ENCODE peak calls at places on chromosomes 11 and 22, in four cellular contexts. M is GM12878, W is GM12891, O is K562. V is an unnamed sample.

GRCh38 chr22:31509041-31509440 is 12.7 kb downstream of the SFI1 start:
- DNase-seq in M (no peak), W (no peak), O (no peak), V (no peak)

GRCh38 chr11:35163707-35164496 is 24.9 kb downstream of the CD44 start:
- DNase-seq in M (no peak), W (no peak), O (no peak), V (no peak)

GRCh38 chr11:2300936-2301630 is 635 bp downstream of the C11orf21 start:
- DNase-seq in M (no peak), W (no peak), O (no peak), V (no peak)

GRCh38 chr22:17486313-17486712 is 77.0 kb upstream of the SLC25A18 start:
- DNase-seq in M (no peak), W (no peak), O (peak; percentile 49), V (no peak)

GRCh38 chr22:33896801-33897620 is 23.3 kb downstream of the LARGE1 start:
- DNase-seq in M (no peak), W (no peak), O (no peak), V (no peak)

GRCh38 chr22:41352058-41352457 is 29.7 kb upstream of the TEF start:
- DNase-seq in M (no peak), W (no peak), O (no peak), V (no peak)

GRCh38 chr22:30575011-30575671 is 676 bp upstream of the GAL3ST1 start:
- DNase-seq in M (no peak), W (no peak), O (no peak), V (no peak)

GRCh38 chr11:117535201-117535869 is 207.7 kb downstream of the CEP164 start:
- DNase-seq in M (no peak), W (no peak), O (no peak), V (peak; percentile 65)

GRCh38 chr11:128575956-128576340 is 11.4 kb downstream of the ETS1 start:
- DNase-seq in M (no peak), W (no peak), O (no peak), V (peak; percentile 27)

GRCh38 chr22:37544955-37545702 is 15.2 kb upstream of the CDC42EP1 start:
- DNase-seq in M (no peak), W (peak; percentile 64), O (peak; percentile 72), V (no peak)

GRCh38 chr11:134560566-134561347 is 148.7 kb upstream of the B3GAT1 start:
- DNase-seq in M (no peak), W (no peak), O (no peak), V (no peak)

GRCh38 chr11:66289548-66290331 is 797 bp upstream of the YIF1A start:
- DNase-seq in M (peak; percentile 45), W (peak; percentile 90), O (peak; percentile 89), V (no peak)

GRCh38 chr11:72430743-72431570 is 3.4 kb downstream of the CLPB start:
- DNase-seq in M (no peak), W (peak; percentile 49), O (peak; percentile 67), V (no peak)

GRCh38 chr22:40332319-40332781 is 13.9 kb upstream of the ADSL start:
- DNase-seq in M (no peak), W (no peak), O (no peak), V (no peak)

GRCh38 chr11:65473275-65473860 is 25.5 kb upstream of the MALAT1 start:
- DNase-seq in M (no peak), W (no peak), O (no peak), V (no peak)

GRCh38 chr11:117199061-117199915 is at the start of gene TAGLN:
- DNase-seq in M (no peak), W (no peak), O (no peak), V (no peak)

GRCh38 chr11:117095301-117096139 is 2.7 kb downstream of the SIK3 start:
- DNase-seq in M (no peak), W (no peak), O (peak; percentile 77), V (no peak)

GRCh38 chr11:123509737-123510578 is 79.9 kb downstream of the GRAMD1B start:
- DNase-seq in M (no peak), W (no peak), O (peak; percentile 13), V (no peak)

GRCh38 chr11:94309757-94310156 is 5.4 kb downstream of the IZUMO1R start:
- DNase-seq in M (no peak), W (no peak), O (no peak), V (no peak)

GRCh38 chr22:38733329-38734202 is 22.2 kb downstream of the SUN2 start:
- DNase-seq in M (no peak), W (no peak), O (peak; percentile 53), V (peak; percentile 31)

GRCh38 chr22:28711820-28712777 is 29.5 kb downstream of the CHEK2 start:
- DNase-seq in M (no peak), W (no peak), O (no peak), V (no peak)

GRCh38 chr11:70048279-70049024 is 29.7 kb upstream of the ANO1 start:
- DNase-seq in M (no peak), W (no peak), O (peak; percentile 56), V (no peak)

GRCh38 chr11:16981651-16982194 is 32.5 kb downstream of the PLEKHA7 start:
- DNase-seq in M (no peak), W (no peak), O (no peak), V (no peak)

GRCh38 chr11:128777369-128778011 is 83.6 kb downstream of the FLI1 start:
- DNase-seq in M (no peak), W (no peak), O (no peak), V (no peak)

GRCh38 chr11:70736461-70736860 is 338.1 kb downstream of the CTTN start:
- DNase-seq in M (no peak), W (no peak), O (no peak), V (no peak)

GRCh38 chr11:106369224-106369623 is 291.8 kb downstream of the AASDHPPT start:
- DNase-seq in M (no peak), W (no peak), O (no peak), V (no peak)

GRCh38 chr22:38882480-38882879 is 10.5 kb upstream of the CBX6 start:
- DNase-seq in M (no peak), W (no peak), O (no peak), V (no peak)

GRCh38 chr11:111951565-111951964 is 14.4 kb downstream of the DIXDC1 start:
- DNase-seq in M (no peak), W (no peak), O (no peak), V (no peak)

GRCh38 chr22:48086246-48086645 is 1323.8 kb downstream of the TBC1D22A start:
- DNase-seq in M (no peak), W (no peak), O (no peak), V (no peak)

DNA sequence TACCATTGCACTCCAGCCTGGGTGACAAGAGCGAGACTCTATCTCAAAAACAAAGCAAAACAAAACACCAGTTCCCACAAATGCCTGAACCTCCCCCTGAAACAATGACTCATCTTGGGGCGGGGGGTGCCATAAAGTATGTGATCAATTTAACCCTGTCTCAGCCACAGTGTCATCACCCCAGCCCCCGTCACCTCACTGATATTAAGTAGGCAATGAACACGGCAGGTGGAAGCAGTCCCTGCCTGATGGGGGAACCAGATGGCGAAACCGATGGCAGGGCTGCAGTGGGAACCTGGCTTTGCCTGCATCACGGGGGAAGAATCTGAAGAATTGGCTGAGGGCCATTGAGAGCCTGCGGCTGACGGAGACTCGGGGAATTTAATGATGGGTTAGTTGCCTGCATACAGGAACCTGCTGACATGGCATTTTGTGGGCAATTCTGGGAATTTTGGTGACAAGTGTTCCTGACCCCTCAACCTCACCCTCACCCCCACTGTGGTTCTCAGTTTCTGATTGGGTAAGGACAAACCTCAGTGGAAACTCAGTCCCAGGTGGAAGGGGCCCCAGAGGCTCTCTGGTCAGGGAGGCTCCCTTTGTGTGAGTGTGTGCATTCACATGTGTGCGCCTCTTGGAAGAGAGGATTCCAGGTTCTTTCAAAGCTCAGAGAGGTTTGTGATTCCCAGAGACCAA is 39.1 kb upstream of the SHISAL1 start:
- DNase-seq in M (no peak), W (no peak), O (no peak), V (peak; percentile 7)
- TF ChIP-seq SPI1 in M (no peak), W (no peak), O (no peak), V (no peak)

DNA sequence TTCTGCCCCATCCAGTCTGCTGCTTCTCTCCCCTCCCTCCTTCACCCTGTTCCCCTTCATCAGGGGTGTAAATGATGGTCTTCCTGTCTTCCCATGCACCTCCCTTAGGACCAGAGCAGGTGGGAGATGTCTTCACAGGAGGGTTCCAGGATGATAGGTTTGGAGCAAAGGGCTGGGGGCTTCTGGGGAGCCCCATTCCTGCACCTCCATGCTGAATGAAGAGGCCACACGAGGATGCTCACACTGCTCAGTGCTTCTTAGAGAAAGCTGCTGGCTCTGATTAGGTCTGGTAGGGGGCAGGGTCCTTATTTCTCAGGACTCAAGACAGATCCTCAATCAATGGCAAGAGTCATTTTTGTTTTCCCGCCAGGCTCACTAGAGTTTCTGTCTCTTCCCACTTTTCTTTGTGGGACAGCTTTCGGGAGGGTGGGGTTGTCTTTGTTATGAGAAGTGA is 41.1 kb downstream of the BCR start:
- DNase-seq in M (no peak), W (no peak), O (peak; percentile 58), V (no peak)
- TF ChIP-seq SPI1 in M (no peak), W (no peak), O (no peak), V (no peak)

GRCh38 chr11:1165256-1166041 is 7.7 kb downstream of the MUC5AC start:
- DNase-seq in M (no peak), W (no peak), O (no peak), V (no peak)
- TF ChIP-seq SPI1 in M (no peak), W (no peak), O (no peak), V (no peak)

GRCh38 chr11:45179686-45180085 is 33.2 kb downstream of the PRDM11 start:
- DNase-seq in M (no peak), W (no peak), O (no peak), V (no peak)

GRCh38 chr11:45180888-45181594 is 34.6 kb downstream of the PRDM11 start:
- DNase-seq in M (no peak), W (no peak), O (peak; percentile 75), V (peak; percentile 24)

GRCh38 chr11:45180158-45180887 is 33.9 kb downstream of the PRDM11 start:
- DNase-seq in M (no peak), W (no peak), O (no peak), V (peak; percentile 14)

GRCh38 chr11:45182902-45183301 is 36.5 kb downstream of the PRDM11 start:
- DNase-seq in M (no peak), W (no peak), O (no peak), V (no peak)

DNA sequence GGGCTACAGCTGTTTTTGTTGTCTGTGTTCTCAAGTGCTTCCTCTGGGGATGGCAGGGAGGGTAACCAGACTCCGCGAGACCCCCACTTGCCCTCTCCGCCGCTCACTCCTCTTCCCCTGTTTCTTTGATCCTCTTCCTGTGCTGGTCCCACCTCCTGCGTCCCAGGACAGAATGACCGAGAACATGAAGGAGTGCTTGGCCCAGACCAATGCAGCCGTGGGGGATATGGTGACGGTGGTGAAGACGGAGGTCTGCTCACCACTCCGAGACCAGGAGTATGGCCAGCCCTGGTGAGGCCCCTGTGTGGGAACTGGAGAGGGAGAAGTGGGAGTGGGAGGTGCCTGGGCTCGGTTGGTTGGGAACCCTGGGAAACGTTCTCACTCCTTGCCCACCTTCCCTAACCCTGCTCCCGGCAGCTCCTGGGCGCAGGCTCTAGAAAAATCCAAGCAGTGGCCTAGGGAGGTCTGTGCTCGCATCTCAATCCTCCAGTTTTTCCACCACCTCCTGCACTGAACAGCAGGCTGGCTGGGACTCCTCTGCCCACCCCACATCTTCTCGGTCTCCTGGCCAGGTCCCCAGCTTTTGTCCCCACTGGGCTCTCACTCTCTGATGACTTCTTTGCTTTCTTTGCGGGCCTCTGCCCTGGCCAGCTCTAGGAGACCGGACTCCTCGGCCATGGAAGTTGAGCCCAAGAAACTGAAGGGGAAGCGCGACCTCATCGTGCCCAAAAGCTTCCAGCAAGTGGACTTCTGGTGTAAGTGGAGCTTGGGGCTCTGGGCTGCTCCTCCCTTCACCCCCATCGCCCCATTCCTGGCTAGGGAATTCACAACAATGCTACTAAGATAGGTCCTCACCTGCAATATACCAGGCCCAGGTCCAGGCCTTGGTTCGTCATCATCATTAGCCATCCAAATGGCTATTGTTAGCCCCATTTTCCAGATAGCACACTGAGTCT is 35.4 kb downstream of the PRDM11 start:
- DNase-seq in M (no peak), W (no peak), O (no peak), V (no peak)
- TF ChIP-seq SPI1 in M (no peak), W (no peak), O (no peak), V (no peak)